ENCODE peak calls at places on chromosomes 6 and 20, in ten cellular contexts. A is naive B cell, B is NCI-H460, N is osteocyte, T is GOT3, K is caudate nucleus, Z is endothelial cell, J is dorsolateral prefrontal cortex, F is cardiac fibroblast, U is B cell. G is an unnamed sample.

GRCh38 chr20:41373851-41374567 is 7.4 kb upstream of the EMILIN3 start:
- DNase-seq in A (no peak), B (no peak), N (no peak), T (no peak), K (no peak), Z (no peak), J (no peak), F (no peak), U (no peak), G (no peak)

GRCh38 chr6:103122766-103123601 is 1729.5 kb downstream of the GRIK2 start:
- DNase-seq in A (no peak), B (peak), N (no peak), T (no peak), K (no peak), Z (peak), J (no peak), F (peak), U (no peak), G (peak)

GRCh38 chr6:144811140-144811539 is 526.0 kb downstream of the UTRN start:
- DNase-seq in A (no peak), B (no peak), N (no peak), T (no peak), K (no peak), Z (no peak), J (no peak), F (peak), U (no peak), G (no peak)

GRCh38 chr20:1269235-1269634 is 3.1 kb downstream of the SNPH start:
- DNase-seq in A (no peak), B (no peak), N (no peak), T (no peak), K (no peak), Z (no peak), J (no peak), F (no peak), U (no peak), G (no peak)

GRCh38 chr6:107731422-107732319 is 92.4 kb downstream of the SCML4 start:
- DNase-seq in A (no peak), B (no peak), N (peak), T (no peak), K (no peak), Z (no peak), J (no peak), F (no peak), U (peak), G (no peak)

GRCh38 chr6:3209114-3210023 is 18.1 kb downstream of the TUBB2B start:
- DNase-seq in A (no peak), B (peak), N (peak), T (peak), K (peak), Z (no peak), J (no peak), F (peak), U (no peak), G (peak)

GRCh38 chr6:155201461-155202226 is 62.2 kb upstream of the CLDN20 start:
- DNase-seq in A (no peak), B (no peak), N (no peak), T (no peak), K (no peak), Z (no peak), J (no peak), F (peak), U (no peak), G (no peak)

GRCh38 chr20:2658414-2659354 is 5.3 kb downstream of the IDH3B start:
- DNase-seq in A (no peak), B (peak), N (no peak), T (no peak), K (no peak), Z (no peak), J (no peak), F (no peak), U (no peak), G (no peak)

GRCh38 chr20:5168582-5169396 is 42.0 kb downstream of the CDS2 start:
- DNase-seq in A (peak), B (no peak), N (no peak), T (no peak), K (no peak), Z (peak), J (no peak), F (peak), U (peak), G (no peak)

GRCh38 chr6:33029297-33030184 is 20.1 kb upstream of the HLA-DOA start:
- DNase-seq in A (peak), B (no peak), N (no peak), T (peak), K (peak), Z (no peak), J (no peak), F (peak), U (peak), G (no peak)

GRCh38 chr6:136470044-136470443 is 80.2 kb downstream of the MAP7 start:
- DNase-seq in A (no peak), B (no peak), N (no peak), T (no peak), K (no peak), Z (no peak), J (no peak), F (no peak), U (no peak), G (no peak)

GRCh38 chr6:38169826-38170526 is 350.4 kb downstream of the ZFAND3 start:
- DNase-seq in A (no peak), B (no peak), N (no peak), T (no peak), K (no peak), Z (no peak), J (peak), F (no peak), U (no peak), G (no peak)

GRCh38 chr6:149441740-149442139 is 41.7 kb downstream of the SUMO4 start:
- DNase-seq in A (no peak), B (no peak), N (no peak), T (no peak), K (no peak), Z (no peak), J (no peak), F (no peak), U (no peak), G (no peak)

GRCh38 chr6:56758120-56758519 is 115.4 kb upstream of the DST start:
- DNase-seq in A (no peak), B (no peak), N (no peak), T (no peak), K (no peak), Z (no peak), J (no peak), F (no peak), U (no peak), G (no peak)

GRCh38 chr6:22141271-22141745 is 155.5 kb downstream of the PRL start:
- DNase-seq in A (no peak), B (no peak), N (no peak), T (no peak), K (no peak), Z (no peak), J (no peak), F (peak), U (no peak), G (peak)

GRCh38 chr6:111237757-111238260 is 150.5 kb downstream of the SLC16A10 start:
- DNase-seq in A (no peak), B (no peak), N (no peak), T (no peak), K (no peak), Z (no peak), J (no peak), F (no peak), U (no peak), G (no peak)

GRCh38 chr6:161660666-161661571 is 387.1 kb upstream of the AGPAT4 start:
- DNase-seq in A (no peak), B (no peak), N (peak), T (no peak), K (no peak), Z (no peak), J (no peak), F (no peak), U (no peak), G (peak)

GRCh38 chr6:135938588-135939215 is 87.2 kb downstream of the PDE7B start:
- DNase-seq in A (no peak), B (no peak), N (no peak), T (no peak), K (no peak), Z (no peak), J (no peak), F (peak), U (no peak), G (no peak)

GRCh38 chr6:37624121-37624520 is 73.6 kb downstream of the MDGA1 start:
- DNase-seq in A (no peak), B (no peak), N (no peak), T (no peak), K (no peak), Z (no peak), J (no peak), F (no peak), U (no peak), G (no peak)

GRCh38 chr6:69063401-69063800 is 428.3 kb downstream of the ADGRB3 start:
- DNase-seq in A (no peak), B (no peak), N (no peak), T (no peak), K (no peak), Z (no peak), J (no peak), F (no peak), U (no peak), G (no peak)

GRCh38 chr6:3725145-3726015 is 26.1 kb downstream of the PXDC1 start:
- DNase-seq in A (no peak), B (no peak), N (no peak), T (no peak), K (no peak), Z (no peak), J (no peak), F (no peak), U (no peak), G (no peak)

GRCh38 chr6:164990901-164991300 is 318.5 kb downstream of the C6orf118 start:
- DNase-seq in A (no peak), B (no peak), N (no peak), T (no peak), K (no peak), Z (no peak), J (no peak), F (no peak), U (no peak), G (no peak)

GRCh38 chr6:169238766-169239165 is 14.9 kb downstream of the THBS2 start:
- DNase-seq in A (no peak), B (no peak), N (no peak), T (no peak), K (no peak), Z (no peak), J (no peak), F (no peak), U (no peak), G (no peak)

GRCh38 chr6:34912715-34913464 is 23.8 kb downstream of the ANKS1A start:
- DNase-seq in A (peak), B (no peak), N (no peak), T (no peak), K (no peak), Z (no peak), J (no peak), F (peak), U (peak), G (no peak)

GRCh38 chr6:79168695-79168980 is 65.8 kb downstream of the HMGN3 start:
- DNase-seq in A (no peak), B (no peak), N (no peak), T (no peak), K (no peak), Z (no peak), J (no peak), F (no peak), U (no peak), G (no peak)

GRCh38 chr20:35476288-35476687 is 20.9 kb downstream of the CEP250 start:
- DNase-seq in A (no peak), B (no peak), N (no peak), T (no peak), K (no peak), Z (no peak), J (no peak), F (no peak), U (no peak), G (no peak)

GRCh38 chr20:23048283-23049200 is 930 bp downstream of the THBD start:
- DNase-seq in A (no peak), B (no peak), N (no peak), T (peak), K (no peak), Z (peak), J (no peak), F (peak), U (no peak), G (no peak)

GRCh38 chr6:37724530-37725220 is 27.0 kb upstream of the MDGA1 start:
- DNase-seq in A (no peak), B (no peak), N (no peak), T (no peak), K (no peak), Z (no peak), J (no peak), F (no peak), U (no peak), G (no peak)

GRCh38 chr6:36145495-36145894 is 15.2 kb downstream of the MAPK13 start:
- DNase-seq in A (no peak), B (no peak), N (peak), T (no peak), K (no peak), Z (no peak), J (no peak), F (no peak), U (no peak), G (no peak)

GRCh38 chr6:156777866-156778614 is 862 bp downstream of the ARID1B start:
- DNase-seq in A (peak), B (no peak), N (peak), T (peak), K (no peak), Z (peak), J (no peak), F (peak), U (peak), G (peak)

GRCh38 chr6:106927531-106928398 is 46.8 kb downstream of the CD24 start:
- DNase-seq in A (peak), B (peak), N (peak), T (no peak), K (no peak), Z (peak), J (no peak), F (peak), U (peak), G (peak)

GRCh38 chr6:135397172-135397952 is 100.2 kb downstream of the AHI1 start:
- DNase-seq in A (no peak), B (no peak), N (no peak), T (no peak), K (no peak), Z (no peak), J (no peak), F (no peak), U (no peak), G (no peak)

GRCh38 chr6:129460151-129460550 is 249.8 kb downstream of the ARHGAP18 start:
- DNase-seq in A (no peak), B (no peak), N (no peak), T (no peak), K (no peak), Z (no peak), J (no peak), F (no peak), U (no peak), G (no peak)

GRCh38 chr20:48933017-48933766 is 11.7 kb downstream of the ARFGEF2 start:
- DNase-seq in A (no peak), B (no peak), N (no peak), T (no peak), K (no peak), Z (no peak), J (no peak), F (no peak), U (no peak), G (no peak)

GRCh38 chr6:129331450-129332138 is 378.4 kb downstream of the ARHGAP18 start:
- DNase-seq in A (no peak), B (no peak), N (no peak), T (no peak), K (no peak), Z (no peak), J (no peak), F (peak), U (no peak), G (no peak)

GRCh38 chr6:89321571-89321970 is 6.5 kb upstream of the GABRR2 start:
- DNase-seq in A (no peak), B (no peak), N (no peak), T (no peak), K (no peak), Z (no peak), J (no peak), F (peak), U (no peak), G (no peak)

GRCh38 chr20:40628877-40629276 is 60.2 kb downstream of the MAFB start:
- DNase-seq in A (no peak), B (no peak), N (peak), T (no peak), K (no peak), Z (no peak), J (no peak), F (no peak), U (no peak), G (no peak)

GRCh38 chr6:87539554-87539953 is 50.2 kb downstream of the RARS2 start:
- DNase-seq in A (no peak), B (no peak), N (no peak), T (no peak), K (no peak), Z (no peak), J (no peak), F (no peak), U (no peak), G (no peak)